ENCODE peak calls at places on chromosome 1, in nine cellular contexts. One of them, this sample, is unnamed.

GRCh38 chr1:202107321-202107761 is 15.4 kb upstream of the GPR37L1 start:
- DNase-seq in fibroblast of pulmonary artery: no peak
- DNase-seq in heart right ventricle: peak
- DNase-seq in progenitor cell of endocrine pancreas: no peak
- DNase-seq in tibial artery: no peak
- DNase-seq in colonic mucosa: peak
- DNase-seq in cardiac muscle cell: no peak
- DNase-seq in hepatocyte: no peak
- DNase-seq in right atrium auricular region: no peak
- DNase-seq in this sample: no peak

GRCh38 chr1:169085911-169086310 is 20.6 kb upstream of the ATP1B1 start:
- DNase-seq in fibroblast of pulmonary artery: no peak
- DNase-seq in heart right ventricle: no peak
- DNase-seq in progenitor cell of endocrine pancreas: no peak
- DNase-seq in tibial artery: no peak
- DNase-seq in colonic mucosa: no peak
- DNase-seq in cardiac muscle cell: no peak
- DNase-seq in hepatocyte: no peak
- DNase-seq in right atrium auricular region: no peak
- DNase-seq in this sample: no peak

GRCh38 chr1:10890391-10891073 is 94.1 kb upstream of the CASZ1 start:
- DNase-seq in fibroblast of pulmonary artery: no peak
- DNase-seq in heart right ventricle: no peak
- DNase-seq in progenitor cell of endocrine pancreas: no peak
- DNase-seq in tibial artery: no peak
- DNase-seq in colonic mucosa: no peak
- DNase-seq in cardiac muscle cell: no peak
- DNase-seq in hepatocyte: peak
- DNase-seq in right atrium auricular region: no peak
- DNase-seq in this sample: no peak

GRCh38 chr1:111151838-111152237 is 11.8 kb downstream of the CEPT1 start:
- DNase-seq in fibroblast of pulmonary artery: no peak
- DNase-seq in heart right ventricle: no peak
- DNase-seq in progenitor cell of endocrine pancreas: no peak
- DNase-seq in tibial artery: no peak
- DNase-seq in colonic mucosa: no peak
- DNase-seq in cardiac muscle cell: no peak
- DNase-seq in hepatocyte: no peak
- DNase-seq in right atrium auricular region: no peak
- DNase-seq in this sample: no peak

GRCh38 chr1:228180271-228180987 is 14.8 kb downstream of the IBA57 start:
- DNase-seq in fibroblast of pulmonary artery: no peak
- DNase-seq in heart right ventricle: no peak
- DNase-seq in progenitor cell of endocrine pancreas: no peak
- DNase-seq in tibial artery: no peak
- DNase-seq in colonic mucosa: no peak
- DNase-seq in cardiac muscle cell: peak
- DNase-seq in hepatocyte: no peak
- DNase-seq in right atrium auricular region: no peak
- DNase-seq in this sample: no peak

GRCh38 chr1:196393282-196393681 is 215.0 kb downstream of the KCNT2 start:
- DNase-seq in fibroblast of pulmonary artery: no peak
- DNase-seq in heart right ventricle: no peak
- DNase-seq in progenitor cell of endocrine pancreas: no peak
- DNase-seq in tibial artery: no peak
- DNase-seq in colonic mucosa: no peak
- DNase-seq in cardiac muscle cell: no peak
- DNase-seq in hepatocyte: no peak
- DNase-seq in right atrium auricular region: no peak
- DNase-seq in this sample: no peak

GRCh38 chr1:161792740-161793139 is 26.6 kb downstream of the ATF6 start:
- DNase-seq in fibroblast of pulmonary artery: peak
- DNase-seq in heart right ventricle: peak
- DNase-seq in progenitor cell of endocrine pancreas: no peak
- DNase-seq in tibial artery: no peak
- DNase-seq in colonic mucosa: no peak
- DNase-seq in cardiac muscle cell: peak
- DNase-seq in hepatocyte: peak
- DNase-seq in right atrium auricular region: no peak
- DNase-seq in this sample: peak

GRCh38 chr1:66253330-66253921 is 280.5 kb upstream of the SGIP1 start:
- DNase-seq in fibroblast of pulmonary artery: peak
- DNase-seq in heart right ventricle: peak
- DNase-seq in progenitor cell of endocrine pancreas: no peak
- DNase-seq in tibial artery: no peak
- DNase-seq in colonic mucosa: no peak
- DNase-seq in cardiac muscle cell: peak
- DNase-seq in hepatocyte: peak
- DNase-seq in right atrium auricular region: no peak
- DNase-seq in this sample: peak

GRCh38 chr1:232207089-232207723 is 422.7 kb downstream of the SIPA1L2 start:
- DNase-seq in fibroblast of pulmonary artery: no peak
- DNase-seq in heart right ventricle: no peak
- DNase-seq in progenitor cell of endocrine pancreas: no peak
- DNase-seq in tibial artery: no peak
- DNase-seq in colonic mucosa: no peak
- DNase-seq in cardiac muscle cell: no peak
- DNase-seq in hepatocyte: no peak
- DNase-seq in right atrium auricular region: no peak
- DNase-seq in this sample: no peak

GRCh38 chr1:22104865-22105437 is 37.9 kb downstream of the WNT4 start:
- DNase-seq in fibroblast of pulmonary artery: no peak
- DNase-seq in heart right ventricle: no peak
- DNase-seq in progenitor cell of endocrine pancreas: no peak
- DNase-seq in tibial artery: no peak
- DNase-seq in colonic mucosa: no peak
- DNase-seq in cardiac muscle cell: no peak
- DNase-seq in hepatocyte: no peak
- DNase-seq in right atrium auricular region: no peak
- DNase-seq in this sample: no peak

GRCh38 chr1:243851129-243851756 is 1.2 kb upstream of the AKT3 start:
- DNase-seq in fibroblast of pulmonary artery: no peak
- DNase-seq in heart right ventricle: peak
- DNase-seq in progenitor cell of endocrine pancreas: no peak
- DNase-seq in tibial artery: no peak
- DNase-seq in colonic mucosa: no peak
- DNase-seq in cardiac muscle cell: no peak
- DNase-seq in hepatocyte: no peak
- DNase-seq in right atrium auricular region: peak
- DNase-seq in this sample: no peak

GRCh38 chr1:185812934-185813333 is 78.7 kb downstream of the HMCN1 start:
- DNase-seq in fibroblast of pulmonary artery: no peak
- DNase-seq in heart right ventricle: no peak
- DNase-seq in progenitor cell of endocrine pancreas: no peak
- DNase-seq in tibial artery: no peak
- DNase-seq in colonic mucosa: no peak
- DNase-seq in cardiac muscle cell: no peak
- DNase-seq in hepatocyte: no peak
- DNase-seq in right atrium auricular region: no peak
- DNase-seq in this sample: no peak

GRCh38 chr1:17502326-17502778 is 37.1 kb upstream of the ARHGEF10L start:
- DNase-seq in fibroblast of pulmonary artery: peak
- DNase-seq in heart right ventricle: peak
- DNase-seq in progenitor cell of endocrine pancreas: peak
- DNase-seq in tibial artery: peak
- DNase-seq in colonic mucosa: peak
- DNase-seq in cardiac muscle cell: peak
- DNase-seq in hepatocyte: peak
- DNase-seq in right atrium auricular region: peak
- DNase-seq in this sample: peak

GRCh38 chr1:152398812-152399698 is 15.0 kb downstream of the CRNN start:
- DNase-seq in fibroblast of pulmonary artery: peak
- DNase-seq in heart right ventricle: no peak
- DNase-seq in progenitor cell of endocrine pancreas: no peak
- DNase-seq in tibial artery: no peak
- DNase-seq in colonic mucosa: no peak
- DNase-seq in cardiac muscle cell: peak
- DNase-seq in hepatocyte: no peak
- DNase-seq in right atrium auricular region: no peak
- DNase-seq in this sample: no peak

GRCh38 chr1:54581621-54582035 is 33.6 kb downstream of the ACOT11 start:
- DNase-seq in fibroblast of pulmonary artery: peak
- DNase-seq in heart right ventricle: peak
- DNase-seq in progenitor cell of endocrine pancreas: no peak
- DNase-seq in tibial artery: peak
- DNase-seq in colonic mucosa: peak
- DNase-seq in cardiac muscle cell: peak
- DNase-seq in hepatocyte: peak
- DNase-seq in right atrium auricular region: peak
- DNase-seq in this sample: peak

GRCh38 chr1:2534775-2535387 is 4.8 kb upstream of the HES5 start:
- DNase-seq in fibroblast of pulmonary artery: peak
- DNase-seq in heart right ventricle: no peak
- DNase-seq in progenitor cell of endocrine pancreas: no peak
- DNase-seq in tibial artery: no peak
- DNase-seq in colonic mucosa: peak
- DNase-seq in cardiac muscle cell: peak
- DNase-seq in hepatocyte: peak
- DNase-seq in right atrium auricular region: no peak
- DNase-seq in this sample: peak

GRCh38 chr1:112464501-112464900 is 44.3 kb upstream of the WNT2B start:
- DNase-seq in fibroblast of pulmonary artery: no peak
- DNase-seq in heart right ventricle: no peak
- DNase-seq in progenitor cell of endocrine pancreas: no peak
- DNase-seq in tibial artery: no peak
- DNase-seq in colonic mucosa: peak
- DNase-seq in cardiac muscle cell: no peak
- DNase-seq in hepatocyte: peak
- DNase-seq in right atrium auricular region: no peak
- DNase-seq in this sample: no peak

GRCh38 chr1:64745986-64746940 is 1.4 kb downstream of the RAVER2 start:
- DNase-seq in fibroblast of pulmonary artery: no peak
- DNase-seq in heart right ventricle: no peak
- DNase-seq in progenitor cell of endocrine pancreas: no peak
- DNase-seq in tibial artery: no peak
- DNase-seq in colonic mucosa: peak
- DNase-seq in cardiac muscle cell: no peak
- DNase-seq in hepatocyte: no peak
- DNase-seq in right atrium auricular region: no peak
- DNase-seq in this sample: no peak

GRCh38 chr1:246733706-246734105 is 9.5 kb downstream of the SCCPDH start:
- DNase-seq in fibroblast of pulmonary artery: no peak
- DNase-seq in heart right ventricle: no peak
- DNase-seq in progenitor cell of endocrine pancreas: no peak
- DNase-seq in tibial artery: no peak
- DNase-seq in colonic mucosa: no peak
- DNase-seq in cardiac muscle cell: no peak
- DNase-seq in hepatocyte: no peak
- DNase-seq in right atrium auricular region: no peak
- DNase-seq in this sample: no peak

GRCh38 chr1:203090667-203091320 is 5.0 kb upstream of the MYOG start:
- DNase-seq in fibroblast of pulmonary artery: no peak
- DNase-seq in heart right ventricle: no peak
- DNase-seq in progenitor cell of endocrine pancreas: no peak
- DNase-seq in tibial artery: no peak
- DNase-seq in colonic mucosa: no peak
- DNase-seq in cardiac muscle cell: no peak
- DNase-seq in hepatocyte: no peak
- DNase-seq in right atrium auricular region: no peak
- DNase-seq in this sample: no peak

GRCh38 chr1:60978421-60979357 is 103.7 kb upstream of the NFIA start:
- DNase-seq in fibroblast of pulmonary artery: peak
- DNase-seq in heart right ventricle: no peak
- DNase-seq in progenitor cell of endocrine pancreas: no peak
- DNase-seq in tibial artery: no peak
- DNase-seq in colonic mucosa: peak
- DNase-seq in cardiac muscle cell: peak
- DNase-seq in hepatocyte: peak
- DNase-seq in right atrium auricular region: no peak
- DNase-seq in this sample: no peak

GRCh38 chr1:210099921-210100320 is 132.7 kb upstream of the SERTAD4 start:
- DNase-seq in fibroblast of pulmonary artery: no peak
- DNase-seq in heart right ventricle: no peak
- DNase-seq in progenitor cell of endocrine pancreas: no peak
- DNase-seq in tibial artery: no peak
- DNase-seq in colonic mucosa: no peak
- DNase-seq in cardiac muscle cell: no peak
- DNase-seq in hepatocyte: no peak
- DNase-seq in right atrium auricular region: no peak
- DNase-seq in this sample: no peak

GRCh38 chr1:79603862-79604261 is 597.3 kb upstream of the ADGRL4 start:
- DNase-seq in fibroblast of pulmonary artery: peak
- DNase-seq in heart right ventricle: no peak
- DNase-seq in progenitor cell of endocrine pancreas: no peak
- DNase-seq in tibial artery: no peak
- DNase-seq in colonic mucosa: no peak
- DNase-seq in cardiac muscle cell: peak
- DNase-seq in hepatocyte: peak
- DNase-seq in right atrium auricular region: no peak
- DNase-seq in this sample: peak

GRCh38 chr1:178396789-178397188 is 100.0 kb downstream of the CLEC20A start:
- DNase-seq in fibroblast of pulmonary artery: no peak
- DNase-seq in heart right ventricle: no peak
- DNase-seq in progenitor cell of endocrine pancreas: no peak
- DNase-seq in tibial artery: no peak
- DNase-seq in colonic mucosa: no peak
- DNase-seq in cardiac muscle cell: no peak
- DNase-seq in hepatocyte: no peak
- DNase-seq in right atrium auricular region: no peak
- DNase-seq in this sample: no peak
- TF ChIP-seq CTCF in fibroblast of pulmonary artery: no peak
- TF ChIP-seq CTCF in heart right ventricle: no peak
- TF ChIP-seq CTCF in progenitor cell of endocrine pancreas: peak
- TF ChIP-seq CTCF in tibial artery: no peak
- TF ChIP-seq CTCF in colonic mucosa: no peak
- TF ChIP-seq CTCF in cardiac muscle cell: no peak
- TF ChIP-seq CTCF in hepatocyte: no peak
- TF ChIP-seq CTCF in right atrium auricular region: peak
- TF ChIP-seq CTCF in this sample: no peak

GRCh38 chr1:234953655-234954420 is 174.8 kb downstream of the TOMM20 start:
- DNase-seq in fibroblast of pulmonary artery: no peak
- DNase-seq in heart right ventricle: no peak
- DNase-seq in progenitor cell of endocrine pancreas: no peak
- DNase-seq in tibial artery: no peak
- DNase-seq in colonic mucosa: peak
- DNase-seq in cardiac muscle cell: no peak
- DNase-seq in hepatocyte: no peak
- DNase-seq in right atrium auricular region: no peak
- DNase-seq in this sample: no peak
- TF ChIP-seq CTCF in fibroblast of pulmonary artery: no peak
- TF ChIP-seq CTCF in heart right ventricle: no peak
- TF ChIP-seq CTCF in progenitor cell of endocrine pancreas: no peak
- TF ChIP-seq CTCF in tibial artery: no peak
- TF ChIP-seq CTCF in colonic mucosa: no peak
- TF ChIP-seq CTCF in cardiac muscle cell: no peak
- TF ChIP-seq CTCF in hepatocyte: no peak
- TF ChIP-seq CTCF in right atrium auricular region: no peak
- TF ChIP-seq CTCF in this sample: no peak

GRCh38 chr1:27551953-27552312 is 52.0 kb downstream of the AHDC1 start:
- DNase-seq in fibroblast of pulmonary artery: no peak
- DNase-seq in heart right ventricle: no peak
- DNase-seq in progenitor cell of endocrine pancreas: no peak
- DNase-seq in tibial artery: no peak
- DNase-seq in colonic mucosa: no peak
- DNase-seq in cardiac muscle cell: no peak
- DNase-seq in hepatocyte: no peak
- DNase-seq in right atrium auricular region: no peak
- DNase-seq in this sample: no peak
- TF ChIP-seq CTCF in fibroblast of pulmonary artery: no peak
- TF ChIP-seq CTCF in heart right ventricle: no peak
- TF ChIP-seq CTCF in progenitor cell of endocrine pancreas: no peak
- TF ChIP-seq CTCF in tibial artery: no peak
- TF ChIP-seq CTCF in colonic mucosa: no peak
- TF ChIP-seq CTCF in cardiac muscle cell: no peak
- TF ChIP-seq CTCF in hepatocyte: no peak
- TF ChIP-seq CTCF in right atrium auricular region: no peak
- TF ChIP-seq CTCF in this sample: no peak

GRCh38 chr1:89935235-89935634 is 59.7 kb upstream of the ZNF326 start:
- DNase-seq in fibroblast of pulmonary artery: no peak
- DNase-seq in heart right ventricle: no peak
- DNase-seq in progenitor cell of endocrine pancreas: no peak
- DNase-seq in tibial artery: no peak
- DNase-seq in colonic mucosa: no peak
- DNase-seq in cardiac muscle cell: no peak
- DNase-seq in hepatocyte: no peak
- DNase-seq in right atrium auricular region: no peak
- DNase-seq in this sample: no peak
- TF ChIP-seq CTCF in fibroblast of pulmonary artery: no peak
- TF ChIP-seq CTCF in heart right ventricle: no peak
- TF ChIP-seq CTCF in progenitor cell of endocrine pancreas: no peak
- TF ChIP-seq CTCF in tibial artery: no peak
- TF ChIP-seq CTCF in colonic mucosa: no peak
- TF ChIP-seq CTCF in cardiac muscle cell: no peak
- TF ChIP-seq CTCF in hepatocyte: no peak
- TF ChIP-seq CTCF in right atrium auricular region: no peak
- TF ChIP-seq CTCF in this sample: no peak